ENCODE peak calls at places on chromosomes 1 and 21, in seven cellular contexts. X is naive thymus-derived CD8-positive, alpha-beta T cell; U is Calu3; E is substantia nigra; R is T-helper 2 cell; D is amniotic epithelial cell; M is left ventricle myocardium inferior. T is an unnamed sample.

GRCh38 chr1:41713557-41714327 is 205.0 kb downstream of the HIVEP3 start:
- DNase-seq in M (no peak), U (no peak), E (no peak), D (peak), R (no peak), X (no peak), T (peak)

GRCh38 chr1:197633447-197634039 is 141.7 kb downstream of the DENND1B start:
- DNase-seq in E (no peak), M (no peak), D (no peak), X (no peak), R (no peak), U (no peak), T (no peak)

GRCh38 chr21:41112740-41113692 is 54.9 kb upstream of the BACE2 start:
- DNase-seq in X (peak), R (no peak), M (no peak), U (no peak), D (peak), E (no peak), T (peak)

GRCh38 chr1:161943713-161944112 is 80.0 kb downstream of the OLFML2B start:
- DNase-seq in E (no peak), X (no peak), U (no peak), R (no peak), D (no peak), M (no peak), T (no peak)

GRCh38 chr1:27655151-27655929 is 16.7 kb downstream of the IFI6 start:
- DNase-seq in R (no peak), M (no peak), D (no peak), U (no peak), X (no peak), E (no peak), T (no peak)

GRCh38 chr1:56229183-56229582 is 350.2 kb downstream of the PLPP3 start:
- DNase-seq in X (no peak), R (no peak), D (no peak), M (no peak), U (no peak), E (no peak), T (no peak)

GRCh38 chr1:2984399-2985061 is 36.7 kb upstream of the ACTRT2 start:
- DNase-seq in U (no peak), X (no peak), E (no peak), M (peak), R (no peak), D (no peak), T (no peak)

GRCh38 chr1:202276081-202276715 is 65.5 kb downstream of the UBE2T start:
- DNase-seq in X (no peak), R (no peak), E (no peak), M (no peak), U (no peak), D (no peak), T (no peak)

GRCh38 chr1:16451868-16452528 is 11.5 kb downstream of the NECAP2 start:
- DNase-seq in U (no peak), D (no peak), X (no peak), M (no peak), E (no peak), R (no peak), T (no peak)